ENCODE peak calls at places on chromosome 6, in six cellular contexts. Z is astrocyte; L is Peyer's patch; M is heart left ventricle; X is CD8-positive, alpha-beta memory T cell; Q is left ventricle myocardium inferior. O is an unnamed sample. For H3K27me3, H3K9me3 and H3K4me1, the result is how much of the 10 kb centered on the place peaks cover.

GRCh38 chr6:163683105-163683622 is 268.6 kb downstream of the QKI start:
- DNase-seq in M (no peak), Z (no peak), L (no peak), X (no peak), Q (no peak), O (no peak)

GRCh38 chr6:14641401-14641800 is 523.8 kb downstream of the CD83 start:
- DNase-seq in M (peak), L (no peak), Q (peak), X (no peak), Z (no peak), O (no peak)

GRCh38 chr6:137816133-137816579 is 50.9 kb upstream of the TNFAIP3 start:
- DNase-seq in Q (no peak), X (no peak), Z (no peak), M (no peak), L (no peak), O (no peak)

GRCh38 chr6:14464049-14464448 is 346.5 kb downstream of the CD83 start:
- DNase-seq in X (no peak), L (no peak), Q (no peak), Z (no peak), M (no peak), O (no peak)

GRCh38 chr6:37882724-37883413 is 63.3 kb downstream of the ZFAND3 start:
- DNase-seq in L (no peak), M (no peak), Z (peak), Q (no peak), X (no peak), O (peak)

GRCh38 chr6:37624606-37625574 is 72.8 kb downstream of the MDGA1 start:
- DNase-seq in L (peak), X (peak), Q (peak), M (peak), Z (no peak), O (no peak)

GRCh38 chr6:43733471-43734293 is 36.3 kb upstream of the VEGFA start:
- DNase-seq in M (no peak), Q (no peak), X (no peak), Z (no peak), L (no peak), O (no peak)

GRCh38 chr6:28488916-28489365 is 26.7 kb downstream of the GPX6 start:
- DNase-seq in Z (peak), M (no peak), X (no peak), L (no peak), Q (no peak), O (no peak)

GRCh38 chr6:129353067-129353466 is 356.9 kb downstream of the ARHGAP18 start:
- DNase-seq in Z (no peak), M (peak), Q (peak), X (no peak), L (peak), O (no peak)

GRCh38 chr6:133242761-133243590 is 1.8 kb downstream of the EYA4 start:
- DNase-seq in X (no peak), M (peak), L (no peak), Z (no peak), Q (peak), O (peak)

GRCh38 chr6:168035098-168035660 is 37.7 kb downstream of the KIF25 start:
- DNase-seq in Q (peak), M (peak), X (no peak), L (no peak), Z (peak), O (peak)

GRCh38 chr6:13349811-13350506 is 21.6 kb upstream of the TBC1D7 start:
- DNase-seq in L (no peak), X (no peak), Z (peak), Q (no peak), M (no peak), O (no peak)

GRCh38 chr6:527989-528673 is 128.8 kb downstream of the HUS1B start:
- DNase-seq in L (no peak), M (no peak), X (no peak), Z (no peak), Q (no peak), O (no peak)

GRCh38 chr6:520820-521219 is 129.3 kb downstream of the IRF4 start:
- DNase-seq in L (no peak), M (no peak), Q (no peak), Z (no peak), X (no peak), O (no peak)

GRCh38 chr6:528989-529388 is 127.9 kb downstream of the HUS1B start:
- DNase-seq in L (no peak), Z (no peak), M (no peak), X (no peak), Q (no peak), O (no peak)

GRCh38 chr6:530425-530824 is 126.5 kb downstream of the HUS1B start:
- DNase-seq in Z (no peak), M (no peak), X (no peak), Q (no peak), L (no peak), O (no peak)

GRCh38 chr6:524803-525202 is 132.1 kb downstream of the HUS1B start:
- DNase-seq in Q (no peak), Z (no peak), M (no peak), L (no peak), X (peak), O (no peak)
- H3K27me3 ChIP-seq in Q (under half), Z (under half), M (under half), L (under half), X (under half), O (under half)

GRCh38 chr6:134873500-134874388 is 76.2 kb downstream of the ALDH8A1 start:
- DNase-seq in Q (no peak), X (peak), L (peak), M (no peak), Z (no peak), O (no peak)
- H3K9me3 ChIP-seq in Q (under half), X (under half), L (under half), M (under half), Z (under half), O (under half)

GRCh38 chr6:135439549-135439948 is 58.0 kb downstream of the AHI1 start:
- DNase-seq in Z (no peak), Q (no peak), X (no peak), L (no peak), M (no peak), O (no peak)
- H3K4me1 ChIP-seq in Z (under half), Q (under half), X (under half), L (under half), M (under half), O (under half)

GRCh38 chr6:55562318-55562717 is 16.7 kb downstream of the HMGCLL1 start:
- DNase-seq in Z (no peak), L (no peak), X (no peak), M (no peak), Q (peak), O (no peak)

GRCh38 chr6:55557176-55557575 is 21.8 kb downstream of the HMGCLL1 start:
- DNase-seq in M (peak), X (no peak), L (no peak), Q (no peak), Z (no peak), O (no peak)
- H3K27me3 ChIP-seq in M (under half), X (under half), L (under half), Q (under half), Z (under half), O (under half)

DNA sequence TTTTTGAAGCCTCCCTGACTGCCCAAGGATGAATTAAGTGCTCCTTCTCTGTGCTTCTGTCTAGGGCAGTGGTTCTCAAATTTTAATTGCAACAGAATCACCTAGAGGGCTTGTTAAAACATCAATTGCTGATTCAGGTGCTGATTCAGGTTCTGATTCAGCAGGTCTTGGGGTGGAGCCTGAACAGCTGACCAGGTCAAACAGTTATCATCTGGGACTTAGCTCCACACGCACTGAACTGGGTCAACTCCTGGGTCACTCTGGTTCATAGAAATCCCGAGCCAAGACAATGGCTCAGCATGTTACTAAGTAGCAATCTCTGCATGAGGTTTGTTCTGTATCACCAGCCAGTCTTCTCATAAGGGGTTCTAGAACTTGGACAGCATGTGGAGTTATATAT is 192.3 kb downstream of the GJA1 start:
- DNase-seq in X (no peak), Z (no peak), Q (no peak), M (no peak), L (no peak), O (no peak)
- H3K9me3 ChIP-seq in X (under half), Z (under half), Q (under half), M (under half), L (under half), O (under half)